ENCODE peak calls at places on chromosomes 2 and 18, in four cellular contexts. V is CD8-positive, alpha-beta memory T cell; D is RWPE1; Y is GM23248. P is an unnamed sample.

GRCh38 chr18:32425466-32425865 is 45.2 kb downstream of the GAREM1 start:
- DNase-seq in Y (peak; percentile 57), V (no peak), D (peak; percentile 2), P (peak; percentile 7)

GRCh38 chr18:67151366-67151765 is 365.2 kb downstream of the DSEL start:
- DNase-seq in D (no peak), Y (no peak), V (no peak), P (no peak)

GRCh38 chr2:197878792-197879191 is 74.4 kb downstream of the PLCL1 start:
- DNase-seq in Y (no peak), D (no peak), V (no peak), P (no peak)

GRCh38 chr2:219552382-219553167 is 8.7 kb downstream of the TMEM198 start:
- DNase-seq in V (peak; percentile 80), Y (peak; percentile 94), D (peak; percentile 88), P (peak; percentile 85)

GRCh38 chr18:38545071-38545470 is 979.5 kb upstream of the CELF4 start:
- DNase-seq in V (no peak), Y (no peak), D (no peak), P (peak; percentile 19)

GRCh38 chr2:163132850-163133249 is 294.3 kb upstream of the KCNH7 start:
- DNase-seq in V (no peak), D (peak; percentile 5), Y (peak; percentile 40), P (peak; percentile 25)

GRCh38 chr2:189304360-189304759 is 124.8 kb upstream of the COL5A2 start:
- DNase-seq in D (no peak), V (peak; percentile 50), Y (no peak), P (no peak)

GRCh38 chr2:118251427-118251826 is 163.2 kb downstream of the INSIG2 start:
- DNase-seq in D (no peak), V (no peak), Y (peak; percentile 79), P (peak; percentile 4)

GRCh38 chr2:172849519-172850217 is 114.0 kb downstream of the RAPGEF4 start:
- DNase-seq in V (no peak), Y (no peak), D (no peak), P (no peak)

GRCh38 chr18:54717673-54718435 is 110.4 kb upstream of the RAB27B start:
- DNase-seq in V (peak; percentile 58), D (no peak), Y (no peak), P (no peak)

GRCh38 chr2:805664-806063 is 128.5 kb upstream of the TMEM18 start:
- DNase-seq in V (no peak), Y (no peak), D (no peak), P (no peak)

GRCh38 chr2:158459161-158460003 is 2.6 kb downstream of the PKP4 start:
- DNase-seq in V (no peak), Y (no peak), D (no peak), P (peak; percentile 31)

GRCh38 chr2:237244976-237245646 is 159.4 kb downstream of the COPS8 start:
- DNase-seq in Y (peak; percentile 83), V (no peak), D (no peak), P (no peak)

GRCh38 chr18:77765468-77765867 is 515.8 kb downstream of the GALR1 start:
- DNase-seq in Y (peak; percentile 1), V (no peak), D (peak; percentile 7), P (peak; percentile 3)

GRCh38 chr18:34696681-34697080 is 13.4 kb upstream of the DTNA start:
- DNase-seq in Y (no peak), V (no peak), D (no peak), P (no peak)

GRCh38 chr2:195613922-195614321 is 43.1 kb upstream of the SLC39A10 start:
- DNase-seq in Y (peak; percentile 94), D (peak; percentile 38), V (no peak), P (peak; percentile 38)

GRCh38 chr2:237629739-237630138 is 2.4 kb downstream of the LRRFIP1 start:
- DNase-seq in D (no peak), V (no peak), Y (peak; percentile 90), P (no peak)

GRCh38 chr18:67428148-67428547 is 88.4 kb downstream of the DSEL start:
- DNase-seq in D (no peak), V (no peak), Y (peak; percentile 36), P (no peak)

GRCh38 chr2:27446057-27446456 is 3.9 kb downstream of the KRTCAP3 start:
- DNase-seq in V (no peak), D (peak; percentile 66), Y (no peak), P (no peak)

GRCh38 chr2:64650722-64651338 is 2.9 kb downstream of the SERTAD2 start:
- DNase-seq in D (no peak), V (no peak), Y (no peak), P (no peak)

GRCh38 chr18:56124186-56124585 is 514.2 kb downstream of the TXNL1 start:
- DNase-seq in Y (peak; percentile 90), D (peak; percentile 10), V (no peak), P (no peak)
- H3K27ac ChIP-seq in Y (peak overlapping the region; percentile 67), D (peak overlapping the region; percentile 73), V (no peak overlapping the region), P (no peak overlapping the region)

DNA sequence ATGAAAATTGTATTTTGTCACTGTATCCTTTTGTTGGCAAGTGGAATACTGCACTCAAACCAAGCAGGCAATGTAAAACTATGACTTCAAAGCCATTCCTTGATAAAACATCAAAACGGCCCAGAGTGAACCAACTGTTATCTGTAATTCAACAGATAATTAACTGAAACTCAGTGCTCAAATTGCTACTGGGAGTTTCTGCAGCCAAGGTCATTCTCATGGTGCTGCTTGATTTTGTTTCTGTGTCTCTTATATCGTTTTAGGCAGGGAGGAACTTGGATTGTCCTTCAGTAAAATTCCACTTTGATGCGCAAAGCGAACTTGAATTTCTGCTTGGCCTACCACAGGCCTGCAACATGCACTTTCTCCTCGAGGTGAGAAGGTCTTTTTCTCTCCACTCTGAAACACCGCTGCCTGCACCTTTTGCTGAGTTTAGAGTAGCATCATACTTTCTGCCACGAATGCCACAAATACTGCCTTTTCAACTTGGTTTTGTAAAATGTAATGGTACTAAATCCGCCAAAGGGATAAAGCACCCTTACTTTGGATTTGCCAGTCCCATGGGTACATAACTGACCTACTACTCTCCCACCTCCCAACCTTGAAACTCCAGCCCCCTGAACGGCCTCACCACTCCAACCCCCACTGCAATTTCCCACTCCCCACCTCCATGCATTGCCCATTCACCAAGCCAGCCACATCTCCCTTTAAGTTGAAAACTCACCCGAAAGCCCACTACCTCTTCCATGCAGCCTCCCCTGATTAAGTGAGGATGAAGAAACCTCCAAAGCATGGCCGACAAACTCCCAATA is 204.7 kb downstream of the TGIF1 start:
- DNase-seq in D (no peak), V (no peak), Y (no peak), P (no peak)
- H3K27ac ChIP-seq in D (peak overlapping the region; percentile 61), V (peak overlapping the region; percentile 97), Y (no peak overlapping the region), P (peak overlapping the region; percentile 69)

DNA sequence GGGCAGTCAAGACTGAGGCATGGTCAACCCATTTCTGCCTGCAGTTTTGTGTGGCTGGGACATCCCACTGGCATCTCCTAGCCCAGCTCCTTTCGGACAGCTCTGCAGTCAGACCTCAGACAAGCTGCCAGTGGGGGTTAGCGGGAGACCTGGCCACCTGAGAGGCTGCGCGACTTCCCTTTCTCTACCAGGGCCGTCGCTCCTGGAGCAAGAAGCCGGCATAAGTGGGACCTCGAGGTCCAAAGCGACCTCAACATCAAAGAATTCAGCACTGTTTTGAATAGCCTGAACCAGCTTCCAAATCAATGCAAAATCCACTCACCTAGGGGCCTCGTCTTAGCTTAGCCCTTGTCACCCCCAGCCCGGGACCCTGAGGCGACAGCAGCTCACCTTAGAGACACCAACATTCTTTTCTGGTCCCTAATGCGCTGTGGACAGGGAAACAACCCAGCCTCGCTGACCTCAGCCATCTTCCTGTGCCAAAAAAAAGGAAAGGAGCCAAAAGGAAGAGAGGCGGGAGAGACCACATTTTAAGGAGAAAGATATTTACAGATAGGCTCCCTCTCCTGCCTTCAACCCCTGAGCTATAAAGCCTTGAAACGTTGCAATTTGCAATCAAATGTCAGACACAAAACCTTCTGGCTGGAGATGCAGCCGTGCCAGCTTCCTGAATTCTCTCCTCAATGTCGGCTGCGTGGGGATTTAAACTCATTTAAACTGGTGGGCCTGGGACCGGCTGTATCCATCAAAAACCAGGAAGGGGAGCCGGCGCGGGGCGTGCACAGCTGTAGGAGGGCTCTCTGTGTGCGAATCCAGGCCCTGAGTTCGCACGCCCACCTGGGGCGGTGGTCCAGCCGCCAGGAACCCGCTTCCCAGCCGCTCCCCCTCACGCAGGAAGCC is 81.1 kb downstream of the GFPT1 start:
- DNase-seq in Y (peak; percentile 65), D (no peak), V (no peak), P (peak; percentile 21)
- H3K27ac ChIP-seq in Y (peak overlapping the region; percentile 80), D (peak overlapping the region; percentile 23), V (no peak overlapping the region), P (no peak overlapping the region)

DNA sequence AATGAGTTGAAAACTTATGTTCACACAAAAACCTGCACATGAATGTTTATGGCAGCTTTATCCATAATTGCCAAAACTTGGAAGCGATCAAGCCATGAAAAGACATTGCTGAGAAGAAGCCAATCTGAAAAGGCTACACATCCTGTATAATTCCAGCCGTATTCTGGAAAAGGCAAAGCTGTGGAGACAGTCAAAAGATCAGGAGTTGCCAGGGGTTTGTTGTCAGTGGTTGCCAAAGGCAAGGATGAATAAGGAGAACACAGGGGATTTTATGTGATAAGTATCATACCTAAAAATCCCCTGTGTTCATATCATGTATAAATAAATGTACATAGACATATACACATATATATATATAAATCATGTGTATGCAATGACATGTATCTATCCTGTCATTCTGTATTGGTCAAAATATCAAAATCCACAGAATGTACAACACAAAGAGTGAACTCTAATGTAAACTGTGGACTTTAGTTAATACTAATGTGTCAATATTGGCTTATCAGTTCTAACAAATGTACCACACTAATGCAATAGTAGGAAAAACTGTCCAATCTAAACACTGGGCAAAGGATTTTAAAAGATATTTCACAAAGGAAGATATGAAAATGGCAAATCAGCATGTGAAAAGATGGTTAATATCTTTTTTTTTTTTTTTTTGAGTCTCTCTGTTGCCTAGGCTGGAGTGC is 75.8 kb downstream of the PTRHD1 start:
- DNase-seq in Y (no peak), D (no peak), V (no peak), P (no peak)
- H3K27ac ChIP-seq in Y (no peak overlapping the region), D (no peak overlapping the region), V (no peak overlapping the region), P (no peak overlapping the region)

DNA sequence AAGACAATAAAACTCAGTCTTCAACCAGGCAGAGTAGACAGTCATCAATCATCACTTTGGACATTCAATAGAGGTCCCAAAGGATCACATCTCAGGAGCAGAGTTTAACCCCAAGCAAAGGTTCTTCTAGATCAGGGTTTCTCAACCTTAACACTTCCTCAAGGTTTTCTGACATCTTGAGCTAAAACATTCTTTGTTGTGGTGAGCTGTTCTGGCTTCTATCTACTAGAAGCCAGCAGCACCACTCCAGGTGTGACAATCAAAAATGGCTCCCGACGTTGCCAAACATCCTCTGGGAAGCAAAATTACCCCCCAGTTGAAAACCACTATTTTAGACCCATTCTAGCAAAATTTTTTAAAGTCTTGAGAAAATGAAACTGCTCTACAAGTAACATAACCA is 22.0 kb downstream of the RTTN start:
- DNase-seq in D (no peak), V (no peak), Y (no peak), P (no peak)
- H3K27ac ChIP-seq in D (no peak overlapping the region), V (no peak overlapping the region), Y (no peak overlapping the region), P (no peak overlapping the region)

GRCh38 chr2:24007693-24008092 is 2.2 kb upstream of the MFSD2B start:
- DNase-seq in V (no peak), Y (no peak), D (no peak), P (no peak)

GRCh38 chr2:24010477-24011277 is 792 bp downstream of the MFSD2B start:
- DNase-seq in V (no peak), D (no peak), Y (no peak), P (no peak)

GRCh38 chr2:24008672-24009366 is 1.1 kb upstream of the MFSD2B start:
- DNase-seq in V (no peak), D (no peak), Y (no peak), P (no peak)

GRCh38 chr2:24009680-24010476 is at the start of gene MFSD2B:
- DNase-seq in V (no peak), Y (peak; percentile 49), D (no peak), P (no peak)

GRCh38 chr2:24009367-24009679 is 562 bp upstream of the MFSD2B start:
- DNase-seq in D (no peak), Y (no peak), V (no peak), P (no peak)
- H3K27ac ChIP-seq in D (no peak overlapping the region), Y (no peak overlapping the region), V (peak overlapping the region; percentile 82), P (no peak overlapping the region)

P was measured in A673.